ENCODE peak calls at places on chromosomes 13 and 19, in nine cellular contexts. U is stimulated activated CD8-positive, alpha-beta memory T cell treated with anti-CD3 and anti-CD28 coated beads, Interleukin-15, amount 100 ng/mL, for 24 hours; R is A673; Q is NCI-H446; O is T-cell; J is AG04450; D is caudate nucleus; Y is activated CD4-positive, CD25-positive, alpha-beta regulatory T cell treated with anti-CD3 and anti-CD28 coated beads, Interleukin-2, amount 50 U/mL, for 72 hours; L is ascending aorta. S is an unnamed sample.

GRCh38 chr13:108632649-108633167 is 3.3 kb downstream of the MYO16 start:
- DNase-seq in Y (no peak), O (no peak), D (no peak), U (no peak), J (no peak), R (no peak), L (no peak), Q (no peak), S (no peak)

GRCh38 chr13:71867101-71867814 is at the start of gene DACH1:
- DNase-seq in U (no peak), Q (peak; percentile 47), Y (no peak), D (peak; percentile 24), O (no peak), R (peak; percentile 75), L (no peak), J (no peak), S (no peak)

GRCh38 chr13:75685239-75685697 is 49.1 kb downstream of the LMO7 start:
- DNase-seq in Q (no peak), O (no peak), R (peak; percentile 56), J (peak; percentile 72), L (no peak), U (no peak), Y (no peak), D (no peak), S (no peak)

GRCh38 chr13:45704211-45704739 is 2.2 kb downstream of the CBY2 start:
- DNase-seq in O (no peak), U (no peak), D (no peak), Y (no peak), J (no peak), Q (no peak), L (no peak), R (no peak), S (no peak)

GRCh38 chr19:1079566-1080111 is 12.7 kb downstream of the ARHGAP45 start:
- DNase-seq in O (no peak), Y (peak; percentile 31), D (no peak), J (no peak), L (no peak), R (no peak), U (no peak), Q (no peak), S (no peak)

GRCh38 chr13:44759723-44760360 is 183.7 kb upstream of the TSC22D1 start:
- DNase-seq in O (no peak), U (no peak), D (no peak), Y (no peak), Q (no peak), J (no peak), R (no peak), L (no peak), S (no peak)

GRCh38 chr13:99354371-99354951 is 47.3 kb upstream of the GPR183 start:
- DNase-seq in D (no peak), L (no peak), J (no peak), O (no peak), U (no peak), Q (no peak), Y (no peak), R (no peak), S (no peak)

GRCh38 chr13:74927823-74928222 is 554.1 kb downstream of the TBC1D4 start:
- DNase-seq in L (no peak), Y (no peak), D (no peak), J (no peak), O (no peak), R (no peak), Q (no peak), U (no peak), S (no peak)

GRCh38 chr13:39364797-39365468 is 238.1 kb downstream of the LHFPL6 start:
- DNase-seq in Q (no peak), J (no peak), Y (no peak), L (no peak), R (no peak), O (no peak), U (no peak), D (no peak), S (no peak)

GRCh38 chr19:29381353-29382203 is 144.2 kb upstream of the VSTM2B start:
- DNase-seq in U (no peak), Q (no peak), J (no peak), L (no peak), R (no peak), D (no peak), Y (no peak), O (no peak), S (no peak)

GRCh38 chr19:41907994-41908615 is 20.1 kb downstream of the ERFL start:
- DNase-seq in L (no peak), U (no peak), R (no peak), D (no peak), Q (no peak), J (no peak), O (no peak), Y (no peak), S (no peak)

GRCh38 chr13:94860981-94861407 is 148.6 kb upstream of the SOX21 start:
- DNase-seq in R (peak; percentile 32), O (no peak), U (no peak), Q (no peak), L (no peak), D (no peak), J (no peak), Y (no peak), S (no peak)

GRCh38 chr19:23996549-23996948 is 81.9 kb downstream of the ZNF726 start:
- DNase-seq in L (no peak), D (no peak), R (peak; percentile 5), J (no peak), O (no peak), Y (no peak), Q (no peak), U (no peak), S (no peak)

GRCh38 chr13:99320693-99321481 is 13.7 kb upstream of the GPR183 start:
- DNase-seq in Q (no peak), L (no peak), U (no peak), Y (no peak), J (peak; percentile 44), R (peak; percentile 34), D (no peak), O (no peak), S (no peak)

GRCh38 chr19:11242864-11243797 is 3.7 kb downstream of the ANGPTL8 start:
- DNase-seq in J (peak; percentile 65), Q (peak; percentile 35), R (peak; percentile 84), Y (peak; percentile 94), U (peak; percentile 85), L (peak; percentile 70), D (peak; percentile 63), O (peak; percentile 79), S (no peak)

GRCh38 chr13:111510502-111511218 is 190.2 kb downstream of the TEX29 start:
- DNase-seq in U (no peak), R (no peak), Y (no peak), L (no peak), D (no peak), O (no peak), Q (no peak), J (no peak), S (no peak)

S was measured in cerebellar nuclear complex.